ENCODE peak calls at places on chromosomes 2 and 18, in five cellular contexts. I is colonic mucosa, X is A549, T is choroid plexus epithelial cell, Z is astrocyte of the spinal cord. S is an unnamed sample.

GRCh38 chr2:192195548-192196418 is 1.1 kb upstream of the TMEFF2 start:
- DNase-seq in I (no peak), X (peak), T (peak), Z (peak), S (peak)

GRCh38 chr2:8389373-8390108 is 292.3 kb upstream of the ID2 start:
- DNase-seq in I (no peak), X (no peak), T (peak), Z (peak), S (no peak)

GRCh38 chr2:240832816-240833497 is 12.9 kb upstream of the KIF1A start:
- DNase-seq in I (no peak), X (no peak), T (no peak), Z (no peak), S (no peak)

GRCh38 chr18:66872277-66872676 is 268.4 kb upstream of the CDH19 start:
- DNase-seq in I (no peak), X (no peak), T (peak), Z (peak), S (no peak)

GRCh38 chr2:241561811-241562210 is 3.3 kb downstream of the BOK start:
- DNase-seq in I (peak), X (no peak), T (peak), Z (peak), S (peak)

GRCh38 chr2:220966636-220967035 is 605.5 kb downstream of the EPHA4 start:
- DNase-seq in I (no peak), X (no peak), T (peak), Z (peak), S (no peak)

GRCh38 chr2:221629478-221629877 is 57.4 kb upstream of the EPHA4 start:
- DNase-seq in I (no peak), X (peak), T (peak), Z (peak), S (no peak)

GRCh38 chr2:29317077-29317517 is 201.9 kb downstream of the CLIP4 start:
- DNase-seq in I (no peak), X (no peak), T (peak), Z (peak), S (no peak)

GRCh38 chr2:134173338-134174016 is 80.4 kb upstream of the MGAT5 start:
- DNase-seq in I (peak), X (no peak), T (no peak), Z (no peak), S (peak)

GRCh38 chr2:152098798-152099654 is at the start of gene CACNB4:
- DNase-seq in I (peak), X (peak), T (peak), Z (peak), S (peak)

GRCh38 chr2:69717902-69718301 is 24.0 kb upstream of the ANXA4 start:
- DNase-seq in I (no peak), X (no peak), T (peak), Z (peak), S (no peak)

GRCh38 chr2:45289997-45290673 is 280.9 kb upstream of the SIX2 start:
- DNase-seq in I (no peak), X (no peak), T (no peak), Z (no peak), S (no peak)

GRCh38 chr2:225660262-225661091 is 261.0 kb downstream of the NYAP2 start:
- DNase-seq in I (peak), X (peak), T (peak), Z (peak), S (peak)

GRCh38 chr2:238655974-238656722 is 191.7 kb upstream of the TWIST2 start:
- DNase-seq in I (no peak), X (no peak), T (no peak), Z (no peak), S (no peak)

GRCh38 chr18:51654441-51655326 is 457.2 kb upstream of the MEX3C start:
- DNase-seq in I (no peak), X (no peak), T (no peak), Z (no peak), S (no peak)

GRCh38 chr2:201781583-201782051 is 884 bp upstream of the ALS2 start:
- DNase-seq in I (peak), X (peak), T (peak), Z (no peak), S (peak)

GRCh38 chr18:46497129-46497528 is 159.9 kb downstream of the LOXHD1 start:
- DNase-seq in I (no peak), X (no peak), T (peak), Z (peak), S (no peak)

GRCh38 chr2:234611209-234611608 is 114.3 kb upstream of the ARL4C start:
- DNase-seq in I (no peak), X (peak), T (peak), Z (no peak), S (no peak)

DNA sequence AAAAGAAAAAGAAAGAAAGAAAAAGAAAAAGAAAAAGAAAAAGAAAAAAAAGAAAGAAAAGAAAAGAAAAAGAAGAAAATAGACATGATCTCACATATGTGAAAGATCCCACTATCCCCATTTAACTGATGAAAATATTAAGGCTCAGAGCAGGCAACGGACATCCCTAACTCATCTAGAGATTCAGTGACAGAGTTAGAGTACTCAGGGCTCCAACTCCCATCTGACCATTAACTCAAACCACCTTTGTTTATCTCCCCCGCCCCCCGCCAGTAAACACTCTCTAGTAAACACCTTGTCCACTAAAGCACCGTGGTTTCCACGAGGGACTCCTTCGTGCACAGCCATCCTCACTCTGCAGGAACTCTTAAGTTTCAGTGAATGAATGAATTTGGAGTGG is 142.9 kb downstream of the TGIF1 start:
- DNase-seq in I (no peak), X (no peak), T (no peak), Z (no peak), S (no peak)
- H3K4me3 ChIP-seq in I (no peak), X (peak), T (no peak), Z (no peak), S (no peak)

DNA sequence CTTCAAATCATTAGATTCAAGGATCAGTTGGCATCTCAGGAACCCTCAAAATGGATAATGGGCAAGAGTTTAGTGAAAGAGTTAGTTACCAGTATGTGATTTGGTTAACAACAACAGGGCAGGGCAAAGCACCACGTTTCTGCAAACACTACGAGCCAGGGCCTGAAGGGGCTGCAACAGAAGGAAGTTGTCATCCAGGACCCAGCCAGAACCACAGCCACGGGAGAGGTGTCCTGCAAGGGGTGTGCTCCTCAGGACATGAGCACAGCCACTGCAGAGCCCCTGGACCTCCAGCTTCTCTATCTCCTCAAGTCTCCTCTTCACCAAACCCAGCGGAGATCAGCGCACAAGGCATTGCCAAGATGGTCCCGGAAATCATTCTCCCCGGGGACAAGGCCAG is 173.3 kb upstream of the PIEZO2 start:
- DNase-seq in I (no peak), X (no peak), T (no peak), Z (no peak), S (no peak)
- TF ChIP-seq CTCF in I (no peak), X (no peak), T (peak), Z (no peak), S (no peak)

GRCh38 chr18:7102131-7102530 is 15.5 kb downstream of the LAMA1 start:
- DNase-seq in I (no peak), X (no peak), T (no peak), Z (no peak), S (no peak)
- H3K4me3 ChIP-seq in I (no peak), X (no peak), T (no peak), Z (no peak), S (no peak)

GRCh38 chr2:63544017-63544627 is 44.2 kb downstream of the WDPCP start:
- DNase-seq in I (no peak), X (peak), T (peak), Z (peak), S (no peak)
- TF ChIP-seq CTCF in I (peak), X (peak), T (peak), Z (peak), S (peak)

S was measured in psoas muscle.